ENCODE peak calls at places on chromosomes 12 and 14, in seven cellular contexts. Q is GM12864, K is HTR-8/SVneo, E is EL, U is NCI-H1105 treated with DMSO at 0.1 percent for 48 hours, C is GM12865, N is NCI-H345. T is an unnamed sample.

GRCh38 chr12:89126712-89127111 is 225.6 kb downstream of the DUSP6 start:
- DNase-seq in E (no peak), U (no peak), K (no peak), N (no peak), Q (no peak), C (no peak), T (no peak)

GRCh38 chr12:88258396-88258795 is 116.3 kb downstream of the TMTC3 start:
- DNase-seq in K (no peak), C (no peak), Q (no peak), E (peak; percentile 76), N (no peak), U (no peak), T (no peak)

GRCh38 chr12:123379391-123379790 is 4.5 kb upstream of the KMT5A start:
- DNase-seq in N (no peak), K (no peak), U (no peak), Q (no peak), C (no peak), E (no peak), T (no peak)

GRCh38 chr14:89912667-89913211 is 41.8 kb downstream of the EFCAB11 start:
- DNase-seq in N (no peak), E (peak; percentile 94), U (no peak), C (no peak), K (peak; percentile 81), Q (no peak), T (no peak)

GRCh38 chr12:12903642-12904609 is 12.6 kb downstream of the GPRC5A start:
- DNase-seq in C (no peak), E (no peak), K (no peak), N (no peak), U (no peak), Q (no peak), T (no peak)

GRCh38 chr12:65935906-65936528 is 111.7 kb downstream of the HMGA2 start:
- DNase-seq in Q (no peak), N (no peak), C (no peak), E (no peak), U (no peak), K (no peak), T (no peak)

GRCh38 chr12:116381744-116382455 is 104.4 kb upstream of the MED13L start:
- DNase-seq in K (peak; percentile 86), U (no peak), N (no peak), C (no peak), Q (no peak), E (peak; percentile 98), T (no peak)

GRCh38 chr14:94125659-94126418 is 3.6 kb downstream of the IFI27L2 start:
- DNase-seq in N (no peak), K (no peak), Q (no peak), E (no peak), C (no peak), U (no peak), T (no peak)

GRCh38 chr12:109606261-109607028 is 32.9 kb downstream of the MVK start:
- DNase-seq in N (no peak), C (no peak), K (no peak), Q (no peak), U (no peak), E (no peak), T (no peak)

GRCh38 chr12:104805186-104805585 is 152.9 kb downstream of the SLC41A2 start:
- DNase-seq in K (no peak), E (peak; percentile 67), U (no peak), Q (no peak), N (no peak), C (no peak), T (no peak)

GRCh38 chr14:67999693-68000384 is 180.3 kb downstream of the RAD51B start:
- DNase-seq in K (peak; percentile 93), C (no peak), N (no peak), U (no peak), E (peak; percentile 91), Q (no peak), T (no peak)

GRCh38 chr12:122688291-122688690 is 14.9 kb downstream of the HCAR2 start:
- DNase-seq in Q (no peak), K (no peak), N (no peak), U (no peak), C (no peak), E (no peak), T (no peak)

GRCh38 chr12:3759878-3760277 is 7.0 kb upstream of the CRACR2A start:
- DNase-seq in Q (no peak), N (no peak), K (no peak), E (no peak), U (no peak), C (no peak), T (no peak)

GRCh38 chr14:25953532-25954144 is 644.2 kb downstream of the NOVA1 start:
- DNase-seq in Q (no peak), N (no peak), E (no peak), K (no peak), C (no peak), U (no peak), T (peak; percentile 24)

GRCh38 chr14:106174206-106174605 is 647.8 kb downstream of the TMEM121 start:
- DNase-seq in Q (no peak), C (no peak), K (no peak), U (no peak), N (no peak), E (no peak), T (no peak)

GRCh38 chr12:1875608-1876007 is 42.8 kb downstream of the CACNA2D4 start:
- DNase-seq in E (no peak), Q (no peak), N (no peak), K (no peak), U (no peak), C (no peak), T (no peak)

GRCh38 chr12:67650127-67650495 is 1.6 kb downstream of the DYRK2 start:
- DNase-seq in U (peak; percentile 34), K (no peak), N (peak; percentile 24), C (no peak), E (no peak), Q (no peak), T (peak; percentile 56)

GRCh38 chr12:123475256-123475703 is 17.3 kb downstream of the SNRNP35 start:
- DNase-seq in Q (no peak), N (no peak), E (no peak), U (no peak), C (no peak), K (no peak), T (no peak)

GRCh38 chr12:1289371-1290155 is 298.5 kb downstream of the ERC1 start:
- DNase-seq in N (no peak), U (no peak), E (no peak), C (no peak), Q (no peak), K (no peak), T (no peak)

GRCh38 chr12:12985817-12986408 is 14.2 kb downstream of the HEBP1 start:
- DNase-seq in U (no peak), E (peak; percentile 28), K (no peak), C (peak; percentile 22), N (no peak), Q (no peak), T (no peak)

GRCh38 chr12:104219908-104220404 is 4.4 kb downstream of the TXNRD1 start:
- DNase-seq in N (peak; percentile 39), U (peak; percentile 88), Q (no peak), C (no peak), E (peak; percentile 95), K (peak; percentile 67), T (no peak)

GRCh38 chr12:26870491-26871419 is 37.8 kb upstream of the ITPR2 start:
- DNase-seq in N (no peak), K (no peak), C (peak; percentile 77), Q (peak; percentile 43), U (peak; percentile 94), E (peak; percentile 28), T (peak; percentile 29)

T was measured in psoas muscle.